ENCODE peak calls at places on chromosome 2, in six cellular contexts. G is breast epithelium, B is astrocyte of the cerebellum, P is mucosa of descending colon, Q is left ventricle myocardium inferior, R is mesendoderm. L is an unnamed sample.

GRCh38 chr2:42196403-42197267 is 27.5 kb downstream of the EML4 start:
- DNase-seq in G (no peak), B (peak), P (no peak), Q (no peak), R (peak), L (no peak)

GRCh38 chr2:72023678-72024390 is 123.8 kb downstream of the CYP26B1 start:
- DNase-seq in G (no peak), B (no peak), P (no peak), Q (no peak), R (no peak), L (no peak)

GRCh38 chr2:49288902-49289680 is 134.8 kb upstream of the FSHR start:
- DNase-seq in G (no peak), B (peak), P (no peak), Q (no peak), R (no peak), L (no peak)

GRCh38 chr2:7794916-7795315 is 877.7 kb downstream of the RNF144A start:
- DNase-seq in G (peak), B (no peak), P (no peak), Q (no peak), R (no peak), L (no peak)

GRCh38 chr2:209495855-209496585 is 72.2 kb downstream of the MAP2 start:
- DNase-seq in G (no peak), B (peak), P (no peak), Q (no peak), R (no peak), L (no peak)

GRCh38 chr2:225207026-225207425 is 164.8 kb upstream of the DOCK10 start:
- DNase-seq in G (no peak), B (no peak), P (no peak), Q (no peak), R (no peak), L (no peak)

GRCh38 chr2:15195723-15196270 is 365.3 kb downstream of the NBAS start:
- DNase-seq in G (no peak), B (no peak), P (no peak), Q (no peak), R (no peak), L (no peak)

GRCh38 chr2:5677133-5677532 is 15.1 kb upstream of the SOX11 start:
- DNase-seq in G (no peak), B (no peak), P (no peak), Q (no peak), R (no peak), L (no peak)

GRCh38 chr2:29489568-29489967 is 374.4 kb downstream of the CLIP4 start:
- DNase-seq in G (no peak), B (no peak), P (no peak), Q (no peak), R (no peak), L (no peak)

GRCh38 chr2:129233751-129234406 is 745.6 kb upstream of the RAB6C start:
- DNase-seq in G (no peak), B (no peak), P (no peak), Q (no peak), R (peak), L (no peak)

GRCh38 chr2:51304341-51304740 is 272.4 kb upstream of the NRXN1 start:
- DNase-seq in G (no peak), B (no peak), P (no peak), Q (no peak), R (no peak), L (no peak)

GRCh38 chr2:195408196-195408595 is 248.8 kb upstream of the SLC39A10 start:
- DNase-seq in G (no peak), B (no peak), P (no peak), Q (no peak), R (no peak), L (no peak)

GRCh38 chr2:11257078-11257477 is 87.4 kb downstream of the ROCK2 start:
- DNase-seq in G (no peak), B (no peak), P (no peak), Q (no peak), R (no peak), L (no peak)

GRCh38 chr2:120647487-120647886 is 88.2 kb upstream of the GLI2 start:
- DNase-seq in G (no peak), B (no peak), P (no peak), Q (no peak), R (peak), L (no peak)

GRCh38 chr2:24515335-24515734 is 24.3 kb downstream of the NCOA1 start:
- DNase-seq in G (no peak), B (no peak), P (no peak), Q (no peak), R (no peak), L (no peak)

GRCh38 chr2:196442211-196442610 is 197.3 kb upstream of the CCDC150 start:
- DNase-seq in G (no peak), B (no peak), P (no peak), Q (no peak), R (no peak), L (no peak)

GRCh38 chr2:135916232-135916631 is 40.0 kb upstream of the MCM6 start:
- DNase-seq in G (no peak), B (peak), P (no peak), Q (no peak), R (peak), L (no peak)

GRCh38 chr2:212957624-212958023 is 193.8 kb downstream of the IKZF2 start:
- DNase-seq in G (no peak), B (no peak), P (no peak), Q (no peak), R (no peak), L (no peak)

GRCh38 chr2:179341152-179341866 is 76.7 kb upstream of the SESTD1 start:
- DNase-seq in G (no peak), B (no peak), P (no peak), Q (no peak), R (no peak), L (no peak)

GRCh38 chr2:9707008-9707407 is 76.2 kb upstream of the YWHAQ start:
- DNase-seq in G (no peak), B (no peak), P (no peak), Q (no peak), R (no peak), L (no peak)

GRCh38 chr2:102451968-102452367 is 21.1 kb upstream of the SLC9A4 start:
- DNase-seq in G (no peak), B (no peak), P (no peak), Q (no peak), R (peak), L (no peak)

GRCh38 chr2:45072064-45072861 is 63.0 kb upstream of the SIX2 start:
- DNase-seq in G (no peak), B (no peak), P (no peak), Q (no peak), R (no peak), L (no peak)

GRCh38 chr2:233546101-233546500 is 20.5 kb downstream of the USP40 start:
- DNase-seq in G (no peak), B (no peak), P (no peak), Q (no peak), R (no peak), L (no peak)

GRCh38 chr2:102129082-102129481 is 13.5 kb upstream of the IL1R1 start:
- DNase-seq in G (no peak), B (no peak), P (no peak), Q (no peak), R (no peak), L (no peak)

GRCh38 chr2:190062053-190062452 is 476 bp downstream of the MSTN start:
- DNase-seq in G (no peak), B (no peak), P (no peak), Q (no peak), R (no peak), L (no peak)

GRCh38 chr2:218631837-218632236 is 24.1 kb downstream of the PLCD4 start:
- DNase-seq in G (no peak), B (peak), P (no peak), Q (no peak), R (no peak), L (no peak)

GRCh38 chr2:225429718-225430117 is 30.2 kb downstream of the NYAP2 start:
- DNase-seq in G (no peak), B (peak), P (no peak), Q (no peak), R (peak), L (no peak)

GRCh38 chr2:61658841-61659780 is 121.0 kb upstream of the XPO1 start:
- DNase-seq in G (no peak), B (peak), P (no peak), Q (no peak), R (peak), L (no peak)

GRCh38 chr2:78162202-78162601 is 640.0 kb upstream of the LRRTM4 start:
- DNase-seq in G (no peak), B (no peak), P (no peak), Q (no peak), R (no peak), L (no peak)

GRCh38 chr2:234641086-234641485 is 144.2 kb upstream of the ARL4C start:
- DNase-seq in G (no peak), B (no peak), P (no peak), Q (no peak), R (no peak), L (no peak)

GRCh38 chr2:178306351-178307073 is 112.2 kb downstream of the OSBPL6 start:
- DNase-seq in G (no peak), B (no peak), P (no peak), Q (no peak), R (peak), L (no peak)

GRCh38 chr2:3282056-3282998 is 95.3 kb downstream of the EIPR1 start:
- DNase-seq in G (no peak), B (peak), P (no peak), Q (peak), R (no peak), L (no peak)

GRCh38 chr2:200405599-200406298 is 99.3 kb downstream of the SPATS2L start:
- DNase-seq in G (no peak), B (peak), P (no peak), Q (no peak), R (peak), L (no peak)

GRCh38 chr2:12928197-12928596 is 211.5 kb downstream of the TRIB2 start:
- DNase-seq in G (no peak), B (no peak), P (no peak), Q (no peak), R (no peak), L (no peak)

GRCh38 chr2:73717251-73717606 is 19.9 kb downstream of the TPRKB start:
- DNase-seq in G (no peak), B (no peak), P (no peak), Q (no peak), R (no peak), L (no peak)

GRCh38 chr2:73714091-73714490 is 23.1 kb downstream of the TPRKB start:
- DNase-seq in G (no peak), B (no peak), P (no peak), Q (no peak), R (no peak), L (no peak)

GRCh38 chr2:73718421-73718820 is 18.7 kb downstream of the TPRKB start:
- DNase-seq in G (no peak), B (no peak), P (no peak), Q (no peak), R (no peak), L (no peak)

GRCh38 chr2:73718851-73719621 is 18.1 kb downstream of the TPRKB start:
- DNase-seq in G (no peak), B (no peak), P (no peak), Q (no peak), R (no peak), L (no peak)

GRCh38 chr2:73716518-73717250 is 20.5 kb downstream of the TPRKB start:
- DNase-seq in G (no peak), B (no peak), P (no peak), Q (no peak), R (no peak), L (no peak)
- H3K4me3 ChIP-seq in G (peak), B (no peak), P (no peak), Q (peak), R (no peak), L (no peak)

GRCh38 chr2:101114268-101114783 is 36.9 kb downstream of the TBC1D8 start:
- DNase-seq in G (no peak), B (no peak), P (no peak), Q (no peak), R (no peak), L (no peak)
- H3K4me3 ChIP-seq in G (no peak), B (no peak), P (no peak), Q (no peak), R (no peak), L (no peak)

DNA sequence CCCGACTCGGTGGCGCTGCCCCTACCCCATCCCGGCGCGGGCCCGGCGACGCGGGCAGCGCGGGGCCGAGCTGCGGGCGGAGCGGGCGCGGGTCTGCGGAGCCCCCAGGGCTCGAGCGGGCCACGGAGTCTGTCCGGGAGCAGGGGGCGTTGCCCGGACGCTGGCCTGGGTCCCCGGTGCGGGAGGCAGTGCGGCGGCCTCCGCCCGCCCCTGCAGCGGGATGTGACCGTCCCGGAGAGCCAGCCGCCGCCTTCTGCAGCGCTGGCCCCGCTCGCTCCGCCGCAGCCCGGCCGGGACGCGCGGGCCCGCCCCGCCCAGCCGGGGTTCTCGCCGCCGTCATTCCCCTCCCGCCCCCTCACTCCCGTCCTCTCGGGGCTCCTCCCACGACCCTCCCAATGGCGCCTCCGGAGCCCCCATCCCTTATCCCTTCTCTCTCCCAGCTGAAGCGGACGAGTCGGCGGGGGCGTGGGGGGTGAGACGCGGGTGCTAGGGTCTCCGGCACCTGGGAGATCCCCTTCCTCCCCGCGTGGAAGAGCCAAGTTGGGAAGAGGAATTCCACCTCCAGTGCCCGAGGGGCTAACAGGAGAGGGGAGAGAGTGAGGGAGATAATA is at the start of gene FNDC4:
- DNase-seq in G (no peak), B (no peak), P (no peak), Q (peak), R (peak), L (peak)
- H3K4me3 ChIP-seq in G (peak), B (peak), P (no peak), Q (peak), R (peak), L (peak)

GRCh38 chr2:172052000-172052983 is 33.0 kb upstream of the DLX1 start:
- DNase-seq in G (no peak), B (peak), P (no peak), Q (no peak), R (no peak), L (no peak)
- H3K4me3 ChIP-seq in G (no peak), B (no peak), P (no peak), Q (no peak), R (no peak), L (no peak)

GRCh38 chr2:147663153-147663961 is 181.5 kb upstream of the ACVR2A start:
- DNase-seq in G (no peak), B (no peak), P (no peak), Q (no peak), R (no peak), L (no peak)

GRCh38 chr2:147665035-147665434 is 179.8 kb upstream of the ACVR2A start:
- DNase-seq in G (no peak), B (no peak), P (no peak), Q (no peak), R (no peak), L (no peak)

GRCh38 chr2:147660680-147661079 is 184.1 kb upstream of the ACVR2A start:
- DNase-seq in G (no peak), B (no peak), P (no peak), Q (no peak), R (no peak), L (no peak)

GRCh38 chr2:147663964-147664363 is 180.9 kb upstream of the ACVR2A start:
- DNase-seq in G (no peak), B (no peak), P (no peak), Q (no peak), R (no peak), L (no peak)

DNA sequence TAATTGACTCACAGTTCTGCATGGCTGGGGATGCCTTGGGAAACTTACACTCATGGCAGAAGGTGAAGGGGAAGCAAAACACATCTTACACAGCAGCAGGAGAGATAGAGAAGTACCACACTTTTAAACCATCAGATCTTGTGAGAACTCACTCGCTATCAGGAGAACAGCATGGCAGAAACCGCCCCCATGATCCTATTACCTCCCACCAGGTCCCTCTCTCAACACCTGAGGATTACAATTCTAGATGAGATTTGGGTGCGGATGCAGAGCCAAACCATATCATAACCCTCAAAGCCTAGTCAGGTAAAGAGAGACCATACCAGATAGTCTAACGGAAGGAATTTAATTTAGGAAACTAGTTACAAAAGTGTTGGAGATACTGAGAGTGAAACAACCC is 182.6 kb upstream of the ACVR2A start:
- DNase-seq in G (no peak), B (no peak), P (no peak), Q (no peak), R (peak), L (no peak)
- H3K4me3 ChIP-seq in G (no peak), B (no peak), P (no peak), Q (no peak), R (no peak), L (no peak)

DNA sequence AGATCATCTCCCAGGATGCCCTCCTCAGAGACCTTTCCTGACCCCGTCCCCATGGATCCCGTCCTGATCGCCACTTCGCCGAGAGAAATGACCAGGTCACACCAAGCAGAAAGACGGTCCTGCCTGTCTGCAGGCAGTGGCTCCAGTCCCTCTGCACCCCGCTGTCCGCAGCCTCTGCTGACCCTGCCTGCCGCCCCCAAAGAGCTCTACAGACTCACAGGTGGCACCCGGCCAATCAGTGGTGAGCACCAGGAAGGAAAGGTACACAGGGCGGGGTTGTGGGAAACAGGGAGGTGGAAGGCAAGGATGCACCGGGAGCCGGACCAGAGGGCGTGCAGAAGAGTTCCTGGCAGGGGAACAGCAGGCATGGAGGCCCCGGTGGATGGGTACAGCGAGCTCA is 94.8 kb downstream of the NDUFA10 start:
- DNase-seq in G (peak), B (no peak), P (peak), Q (peak), R (no peak), L (no peak)
- H3K4me3 ChIP-seq in G (no peak), B (no peak), P (no peak), Q (no peak), R (no peak), L (no peak)

DNA sequence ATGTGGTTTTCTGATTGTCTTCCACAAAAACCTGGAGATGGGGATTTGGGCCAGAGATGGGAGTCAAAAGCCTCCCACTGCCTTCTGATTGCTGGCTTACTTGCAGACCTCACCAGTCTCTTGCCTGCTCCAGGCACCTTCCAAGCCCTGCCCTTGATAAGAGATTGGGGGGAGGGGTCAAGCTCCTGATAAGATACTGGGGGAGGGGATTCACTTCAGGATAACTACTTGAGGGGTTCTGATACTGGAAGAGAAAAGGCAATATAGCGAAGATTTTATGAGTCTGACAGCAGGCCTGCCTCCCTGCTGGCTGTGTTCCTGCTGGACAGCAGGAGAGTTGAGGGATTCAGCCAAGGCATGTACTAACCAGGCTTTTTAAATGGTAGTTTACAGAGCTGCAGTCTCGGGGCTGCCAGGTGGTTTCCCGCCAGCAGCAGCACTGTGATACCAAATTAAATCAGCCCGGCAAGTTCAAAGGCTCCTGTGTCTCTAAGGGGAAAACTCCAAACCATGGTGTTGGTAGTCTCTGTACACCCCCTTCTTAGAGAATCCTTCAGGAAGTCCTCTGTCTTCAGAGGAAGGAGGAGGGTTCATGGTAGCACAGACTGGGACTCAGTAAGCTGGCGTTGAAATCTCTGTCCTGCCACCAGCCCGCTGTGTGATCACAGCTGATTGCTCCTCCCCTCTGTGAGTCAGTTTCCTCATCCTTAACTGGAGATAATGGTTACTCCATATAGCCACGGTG is 58.3 kb downstream of the FBXO36 start:
- DNase-seq in G (no peak), B (peak), P (no peak), Q (peak), R (peak), L (no peak)
- H3K4me3 ChIP-seq in G (no peak), B (peak), P (no peak), Q (peak), R (no peak), L (no peak)

GRCh38 chr2:222572761-222573174 is 83.1 kb downstream of the FARSB start:
- DNase-seq in G (no peak), B (no peak), P (no peak), Q (no peak), R (no peak), L (no peak)
- H3K4me3 ChIP-seq in G (no peak), B (no peak), P (no peak), Q (no peak), R (no peak), L (no peak)

DNA sequence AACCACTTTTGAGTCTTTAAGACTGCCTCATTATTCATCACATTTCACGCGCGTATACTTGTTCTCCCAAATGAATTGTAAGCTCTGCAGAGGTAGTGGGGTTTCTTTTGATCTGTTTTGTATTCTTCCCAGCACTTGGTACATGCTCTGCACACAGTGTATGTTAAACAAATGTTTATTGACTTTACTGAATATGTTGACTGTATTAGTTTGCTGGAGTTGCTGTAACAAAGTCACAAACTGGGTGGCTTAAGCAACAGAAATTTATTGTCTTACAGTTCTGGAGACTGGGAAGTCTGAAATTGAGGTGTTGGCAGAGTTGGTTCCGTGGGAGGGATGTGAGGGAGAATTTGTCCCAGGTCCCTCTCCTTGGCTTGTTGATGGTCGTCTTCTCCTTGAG is 65.1 kb downstream of the CDK15 start:
- DNase-seq in G (no peak), B (no peak), P (no peak), Q (no peak), R (no peak), L (no peak)
- H3K4me3 ChIP-seq in G (no peak), B (no peak), P (no peak), Q (no peak), R (no peak), L (no peak)

L was measured in effector memory CD4-positive, alpha-beta T cell.